ENCODE peak calls at places on chromosome 2, in five cellular contexts. One of them, this sample, is unnamed.

GRCh38 chr2:47043142-47043890 is 111.8 kb downstream of the STPG4 start:
- DNase-seq in H1: peak; percentile 52
- DNase-seq in GM23248: peak; percentile 93
- DNase-seq in tibial nerve: no peak
- DNase-seq in heart left ventricle: peak; percentile 81
- DNase-seq in this sample: peak; percentile 90

GRCh38 chr2:83055338-83056010 is 1403.6 kb downstream of the SUCLG1 start:
- DNase-seq in heart left ventricle: no peak
- DNase-seq in tibial nerve: no peak
- DNase-seq in GM23248: peak; percentile 70
- DNase-seq in H1: no peak
- DNase-seq in this sample: no peak

GRCh38 chr2:139946690-139947089 is 1166.5 kb upstream of the NXPH2 start:
- DNase-seq in tibial nerve: no peak
- DNase-seq in GM23248: no peak
- DNase-seq in heart left ventricle: no peak
- DNase-seq in H1: peak; percentile 49
- DNase-seq in this sample: no peak

GRCh38 chr2:216551234-216551633 is 52.6 kb downstream of the RPL37A start:
- DNase-seq in H1: no peak
- DNase-seq in heart left ventricle: no peak
- DNase-seq in tibial nerve: no peak
- DNase-seq in GM23248: peak; percentile 65
- DNase-seq in this sample: no peak

GRCh38 chr2:17229414-17229813 is 288.8 kb downstream of the RAD51AP2 start:
- DNase-seq in heart left ventricle: no peak
- DNase-seq in tibial nerve: no peak
- DNase-seq in GM23248: no peak
- DNase-seq in H1: no peak
- DNase-seq in this sample: no peak

GRCh38 chr2:110943070-110943634 is 177.6 kb upstream of the BCL2L11 start:
- DNase-seq in tibial nerve: no peak
- DNase-seq in GM23248: no peak
- DNase-seq in H1: no peak
- DNase-seq in heart left ventricle: no peak
- DNase-seq in this sample: no peak

GRCh38 chr2:207483066-207483465 is 46.7 kb upstream of the CREB1 start:
- DNase-seq in heart left ventricle: no peak
- DNase-seq in H1: no peak
- DNase-seq in tibial nerve: no peak
- DNase-seq in GM23248: no peak
- DNase-seq in this sample: no peak

GRCh38 chr2:203730076-203730729 is 23.8 kb downstream of the CD28 start:
- DNase-seq in H1: no peak
- DNase-seq in tibial nerve: no peak
- DNase-seq in GM23248: peak; percentile 42
- DNase-seq in heart left ventricle: no peak
- DNase-seq in this sample: no peak

GRCh38 chr2:135676031-135676430 is 65.6 kb upstream of the UBXN4 start:
- DNase-seq in tibial nerve: no peak
- DNase-seq in H1: no peak
- DNase-seq in heart left ventricle: no peak
- DNase-seq in GM23248: no peak
- DNase-seq in this sample: no peak

GRCh38 chr2:214676421-214677089 is 132.9 kb downstream of the BARD1 start:
- DNase-seq in tibial nerve: no peak
- DNase-seq in H1: no peak
- DNase-seq in heart left ventricle: no peak
- DNase-seq in GM23248: no peak
- DNase-seq in this sample: no peak

GRCh38 chr2:196697825-196698224 is 58.3 kb downstream of the CCDC150 start:
- DNase-seq in tibial nerve: no peak
- DNase-seq in H1: no peak
- DNase-seq in heart left ventricle: no peak
- DNase-seq in GM23248: no peak
- DNase-seq in this sample: no peak

GRCh38 chr2:164906947-164907346 is 48.4 kb downstream of the SLC38A11 start:
- DNase-seq in tibial nerve: no peak
- DNase-seq in heart left ventricle: no peak
- DNase-seq in GM23248: no peak
- DNase-seq in H1: no peak
- DNase-seq in this sample: no peak
- H3K4me3 ChIP-seq in tibial nerve: no peak overlapping the region
- H3K4me3 ChIP-seq in heart left ventricle: no peak overlapping the region
- H3K4me3 ChIP-seq in GM23248: no peak overlapping the region
- H3K4me3 ChIP-seq in H1: no peak overlapping the region
- H3K4me3 ChIP-seq in this sample: no peak overlapping the region

DNA sequence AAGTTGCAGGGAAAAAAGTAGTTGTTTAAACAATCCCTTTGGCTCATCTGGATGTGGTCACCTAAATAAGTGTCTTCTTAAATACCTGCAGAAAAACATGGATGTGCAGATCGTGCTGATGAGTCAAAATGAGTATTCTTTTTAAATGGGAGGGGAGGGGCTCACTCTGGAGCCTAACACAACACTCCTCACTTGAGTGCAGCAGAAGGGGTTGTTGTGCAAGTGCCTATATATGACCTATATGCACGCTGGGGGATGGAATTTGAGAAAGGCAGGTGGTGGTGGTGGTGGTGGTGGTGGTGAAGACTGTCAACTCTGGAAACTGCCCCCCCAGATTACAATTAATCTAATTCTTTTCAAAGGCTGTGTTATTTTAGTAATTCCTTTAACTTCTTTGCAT is 77.9 kb upstream of the FAM124B start:
- DNase-seq in heart left ventricle: no peak
- DNase-seq in GM23248: no peak
- DNase-seq in H1: no peak
- DNase-seq in tibial nerve: no peak
- DNase-seq in this sample: no peak
- H3K36me3 ChIP-seq in heart left ventricle: peaks cover 48% of the 10 kb centered on the region
- H3K36me3 ChIP-seq in GM23248: peaks cover 55% of the 10 kb centered on the region
- H3K36me3 ChIP-seq in H1: peaks cover 18% of the 10 kb centered on the region
- H3K36me3 ChIP-seq in tibial nerve: peaks cover 22% of the 10 kb centered on the region
- H3K36me3 ChIP-seq in this sample: peaks cover 24% of the 10 kb centered on the region

GRCh38 chr2:165596788-165597187 is 127.3 kb downstream of the CSRNP3 start:
- DNase-seq in GM23248: no peak
- DNase-seq in tibial nerve: no peak
- DNase-seq in heart left ventricle: no peak
- DNase-seq in H1: no peak
- DNase-seq in this sample: no peak

GRCh38 chr2:165601866-165602636 is 132.6 kb downstream of the CSRNP3 start:
- DNase-seq in GM23248: peak; percentile 84
- DNase-seq in tibial nerve: no peak
- DNase-seq in H1: no peak
- DNase-seq in heart left ventricle: no peak
- DNase-seq in this sample: no peak

DNA sequence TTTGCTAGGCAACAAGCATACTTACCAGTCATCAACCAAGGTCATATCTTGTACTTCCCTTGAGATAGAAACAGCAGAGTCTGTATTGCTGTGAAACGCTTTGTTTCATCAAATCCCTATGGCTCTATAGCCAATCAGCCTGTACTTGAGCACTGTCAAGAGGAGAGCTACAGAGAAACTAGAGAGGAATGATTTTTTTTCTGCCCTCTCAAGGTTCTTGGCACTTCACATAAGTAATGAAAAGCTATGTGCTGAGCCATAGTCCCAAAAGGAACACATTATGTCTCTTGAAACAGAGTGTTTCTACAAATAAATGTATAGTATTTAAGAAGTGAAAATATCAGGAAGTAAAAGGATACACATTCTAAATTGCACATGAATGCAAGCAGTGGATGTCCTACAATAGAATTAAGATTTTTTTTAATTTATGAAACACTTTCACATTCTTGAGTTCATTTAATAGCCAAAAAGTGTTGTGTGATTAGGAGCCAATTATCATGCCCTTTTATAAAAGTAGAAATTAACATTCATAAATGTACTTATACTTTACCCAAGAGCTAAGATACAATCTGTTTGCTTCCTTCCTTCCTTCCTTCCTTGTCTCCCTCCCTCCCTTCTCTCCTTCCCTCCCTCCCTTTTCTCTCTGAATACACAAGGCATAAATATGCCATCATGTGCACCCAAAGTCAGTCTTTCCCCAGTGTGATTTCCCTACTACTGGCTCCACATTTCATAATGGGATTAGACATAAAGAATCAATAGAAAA is 131.8 kb downstream of the CSRNP3 start:
- DNase-seq in GM23248: no peak
- DNase-seq in tibial nerve: no peak
- DNase-seq in heart left ventricle: no peak
- DNase-seq in H1: no peak
- DNase-seq in this sample: no peak
- H3K4me3 ChIP-seq in GM23248: no peak overlapping the region
- H3K4me3 ChIP-seq in tibial nerve: no peak overlapping the region
- H3K4me3 ChIP-seq in heart left ventricle: no peak overlapping the region
- H3K4me3 ChIP-seq in H1: no peak overlapping the region
- H3K4me3 ChIP-seq in this sample: no peak overlapping the region

GRCh38 chr2:46023165-46023854 is 273.9 kb upstream of the EPAS1 start:
- DNase-seq in tibial nerve: no peak
- DNase-seq in heart left ventricle: no peak
- DNase-seq in H1: no peak
- DNase-seq in GM23248: no peak
- DNase-seq in this sample: no peak

GRCh38 chr2:46025081-46025480 is 272.1 kb upstream of the EPAS1 start:
- DNase-seq in heart left ventricle: no peak
- DNase-seq in tibial nerve: no peak
- DNase-seq in H1: no peak
- DNase-seq in GM23248: no peak
- DNase-seq in this sample: no peak

GRCh38 chr2:46024146-46024779 is 272.9 kb upstream of the EPAS1 start:
- DNase-seq in heart left ventricle: no peak
- DNase-seq in tibial nerve: no peak
- DNase-seq in H1: no peak
- DNase-seq in GM23248: no peak
- DNase-seq in this sample: no peak

GRCh38 chr2:46018773-46019593 is 278.2 kb upstream of the EPAS1 start:
- DNase-seq in heart left ventricle: peak; percentile 35
- DNase-seq in GM23248: no peak
- DNase-seq in tibial nerve: no peak
- DNase-seq in H1: no peak
- DNase-seq in this sample: no peak

DNA sequence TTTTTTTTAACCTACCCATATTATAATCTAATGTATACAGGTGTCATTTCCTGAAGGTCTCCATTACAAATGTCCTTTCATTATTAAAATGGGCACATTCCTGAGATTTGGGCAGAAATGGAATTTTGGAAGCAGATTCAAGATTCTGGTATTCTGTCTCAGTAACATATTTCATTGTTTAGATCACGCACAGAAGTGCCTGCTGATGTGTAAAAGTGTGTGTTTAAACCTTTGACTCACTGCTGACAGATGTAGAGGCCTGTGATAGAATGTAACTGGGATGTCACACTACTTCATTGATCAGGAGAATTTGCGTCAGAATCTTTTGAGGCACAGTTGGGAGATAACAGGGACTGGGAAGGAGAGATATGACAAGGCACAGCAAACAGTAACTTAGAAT is 276.8 kb upstream of the EPAS1 start:
- DNase-seq in H1: no peak
- DNase-seq in heart left ventricle: no peak
- DNase-seq in GM23248: peak; percentile 58
- DNase-seq in tibial nerve: no peak
- DNase-seq in this sample: no peak
- H3K36me3 ChIP-seq in H1: no peaks in the 10 kb centered on the region
- H3K36me3 ChIP-seq in heart left ventricle: peaks cover 8% of the 10 kb centered on the region
- H3K36me3 ChIP-seq in GM23248: no peaks in the 10 kb centered on the region
- H3K36me3 ChIP-seq in tibial nerve: no peaks in the 10 kb centered on the region
- H3K36me3 ChIP-seq in this sample: no peaks in the 10 kb centered on the region

GRCh38 chr2:61534926-61535325 is 3.2 kb downstream of the XPO1 start:
- DNase-seq in GM23248: peak; percentile 53
- DNase-seq in H1: no peak
- DNase-seq in heart left ventricle: no peak
- DNase-seq in tibial nerve: no peak
- DNase-seq in this sample: no peak
- H3K4me3 ChIP-seq in GM23248: peak overlapping the region; percentile 82
- H3K4me3 ChIP-seq in H1: peak overlapping the region; percentile 97
- H3K4me3 ChIP-seq in heart left ventricle: no peak overlapping the region
- H3K4me3 ChIP-seq in tibial nerve: no peak overlapping the region
- H3K4me3 ChIP-seq in this sample: peak overlapping the region; percentile 97

GRCh38 chr2:11789243-11789642 is 42.8 kb downstream of the LPIN1 start:
- DNase-seq in tibial nerve: no peak
- DNase-seq in H1: no peak
- DNase-seq in heart left ventricle: no peak
- DNase-seq in GM23248: no peak
- DNase-seq in this sample: no peak

GRCh38 chr2:11788725-11789124 is 42.3 kb downstream of the LPIN1 start:
- DNase-seq in heart left ventricle: no peak
- DNase-seq in H1: no peak
- DNase-seq in GM23248: no peak
- DNase-seq in tibial nerve: no peak
- DNase-seq in this sample: no peak

GRCh38 chr2:11787991-11788390 is 41.6 kb downstream of the LPIN1 start:
- DNase-seq in GM23248: no peak
- DNase-seq in heart left ventricle: no peak
- DNase-seq in H1: no peak
- DNase-seq in tibial nerve: no peak
- DNase-seq in this sample: no peak

GRCh38 chr2:11786592-11786991 is 40.2 kb downstream of the LPIN1 start:
- DNase-seq in heart left ventricle: no peak
- DNase-seq in tibial nerve: no peak
- DNase-seq in GM23248: no peak
- DNase-seq in H1: no peak
- DNase-seq in this sample: no peak

GRCh38 chr2:11790228-11790627 is 43.8 kb downstream of the LPIN1 start:
- DNase-seq in heart left ventricle: no peak
- DNase-seq in GM23248: peak; percentile 45
- DNase-seq in H1: no peak
- DNase-seq in tibial nerve: no peak
- DNase-seq in this sample: no peak
- H3K36me3 ChIP-seq in heart left ventricle: peaks cover 88% of the 10 kb centered on the region
- H3K36me3 ChIP-seq in GM23248: peaks cover 25% of the 10 kb centered on the region
- H3K36me3 ChIP-seq in H1: no peaks in the 10 kb centered on the region
- H3K36me3 ChIP-seq in tibial nerve: peaks cover 32% of the 10 kb centered on the region
- H3K36me3 ChIP-seq in this sample: peaks cover 37% of the 10 kb centered on the region

GRCh38 chr2:68377137-68377780 is 12.2 kb downstream of the PLEK start:
- DNase-seq in GM23248: no peak
- DNase-seq in H1: no peak
- DNase-seq in heart left ventricle: no peak
- DNase-seq in tibial nerve: no peak
- DNase-seq in this sample: no peak
- H3K4me3 ChIP-seq in GM23248: no peak overlapping the region
- H3K4me3 ChIP-seq in H1: no peak overlapping the region
- H3K4me3 ChIP-seq in heart left ventricle: no peak overlapping the region
- H3K4me3 ChIP-seq in tibial nerve: no peak overlapping the region
- H3K4me3 ChIP-seq in this sample: no peak overlapping the region

GRCh38 chr2:24830786-24831185 is 37.6 kb downstream of the CENPO start:
- DNase-seq in H1: no peak
- DNase-seq in heart left ventricle: no peak
- DNase-seq in tibial nerve: no peak
- DNase-seq in GM23248: no peak
- DNase-seq in this sample: peak; percentile 54
- H3K36me3 ChIP-seq in H1: peaks cover 13% of the 10 kb centered on the region
- H3K36me3 ChIP-seq in heart left ventricle: peaks cover 3% of the 10 kb centered on the region
- H3K36me3 ChIP-seq in tibial nerve: peaks cover 12% of the 10 kb centered on the region
- H3K36me3 ChIP-seq in GM23248: no peaks in the 10 kb centered on the region
- H3K36me3 ChIP-seq in this sample: no peaks in the 10 kb centered on the region